ENCODE peak calls at places on chromosomes 4 and X, in six cellular contexts. One of them, this sample, is unnamed.

GRCh38 chr4:1534076-1534872 is 128.0 kb upstream of the NKX1-1 start:
- DNase-seq in astrocyte of the cerebellum: no peak
- DNase-seq in NCI-H1105: no peak
- DNase-seq in H9: no peak
- DNase-seq in fibroblast of lung: no peak
- DNase-seq in NCI-H345: no peak
- DNase-seq in this sample: no peak

GRCh38 chrX:63513825-63514574 is 162.9 kb upstream of the SPIN4 start:
- DNase-seq in NCI-H1105: no peak
- DNase-seq in astrocyte of the cerebellum: peak
- DNase-seq in fibroblast of lung: peak
- DNase-seq in H9: no peak
- DNase-seq in NCI-H345: no peak
- DNase-seq in this sample: no peak

GRCh38 chrX:17854521-17854920 is 6.6 kb downstream of the RAI2 start:
- DNase-seq in astrocyte of the cerebellum: no peak
- DNase-seq in H9: no peak
- DNase-seq in fibroblast of lung: no peak
- DNase-seq in NCI-H1105: no peak
- DNase-seq in NCI-H345: no peak
- DNase-seq in this sample: no peak

GRCh38 chr4:128275351-128275750 is 12.3 kb downstream of the PGRMC2 start:
- DNase-seq in astrocyte of the cerebellum: no peak
- DNase-seq in NCI-H1105: no peak
- DNase-seq in H9: no peak
- DNase-seq in NCI-H345: no peak
- DNase-seq in fibroblast of lung: no peak
- DNase-seq in this sample: peak

GRCh38 chr4:3699678-3700077 is 66.5 kb upstream of the ADRA2C start:
- DNase-seq in NCI-H1105: no peak
- DNase-seq in astrocyte of the cerebellum: no peak
- DNase-seq in H9: no peak
- DNase-seq in NCI-H345: no peak
- DNase-seq in fibroblast of lung: no peak
- DNase-seq in this sample: no peak

GRCh38 chr4:1196421-1197183 is 24.2 kb upstream of the SPON2 start:
- DNase-seq in H9: no peak
- DNase-seq in fibroblast of lung: no peak
- DNase-seq in NCI-H345: no peak
- DNase-seq in NCI-H1105: no peak
- DNase-seq in astrocyte of the cerebellum: no peak
- DNase-seq in this sample: no peak

GRCh38 chrX:134600714-134601113 is 57.6 kb downstream of the PLAC1 start:
- DNase-seq in fibroblast of lung: peak
- DNase-seq in astrocyte of the cerebellum: peak
- DNase-seq in NCI-H1105: no peak
- DNase-seq in NCI-H345: no peak
- DNase-seq in H9: no peak
- DNase-seq in this sample: peak

GRCh38 chr4:184668511-184669114 is 19.1 kb downstream of the PRIMPOL start:
- DNase-seq in NCI-H345: no peak
- DNase-seq in astrocyte of the cerebellum: no peak
- DNase-seq in fibroblast of lung: no peak
- DNase-seq in H9: no peak
- DNase-seq in NCI-H1105: no peak
- DNase-seq in this sample: no peak

GRCh38 chr4:17785858-17786257 is 4.4 kb upstream of the FAM184B start:
- DNase-seq in NCI-H1105: no peak
- DNase-seq in astrocyte of the cerebellum: no peak
- DNase-seq in NCI-H345: no peak
- DNase-seq in fibroblast of lung: no peak
- DNase-seq in H9: no peak
- DNase-seq in this sample: no peak

GRCh38 chr4:2823301-2823670 is 20.4 kb upstream of the ADD1 start:
- DNase-seq in fibroblast of lung: no peak
- DNase-seq in astrocyte of the cerebellum: no peak
- DNase-seq in NCI-H345: no peak
- DNase-seq in NCI-H1105: no peak
- DNase-seq in H9: no peak
- DNase-seq in this sample: no peak

GRCh38 chr4:171130126-171130801 is 682.9 kb upstream of the GALNTL6 start:
- DNase-seq in astrocyte of the cerebellum: no peak
- DNase-seq in H9: no peak
- DNase-seq in fibroblast of lung: no peak
- DNase-seq in NCI-H1105: no peak
- DNase-seq in NCI-H345: no peak
- DNase-seq in this sample: peak

GRCh38 chr4:97911236-97911906 is 231.9 kb downstream of the STPG2 start:
- DNase-seq in H9: peak
- DNase-seq in astrocyte of the cerebellum: no peak
- DNase-seq in fibroblast of lung: no peak
- DNase-seq in NCI-H345: no peak
- DNase-seq in NCI-H1105: no peak
- DNase-seq in this sample: no peak

GRCh38 chrX:10120828-10121227 is 35.9 kb upstream of the CLCN4 start:
- DNase-seq in NCI-H1105: no peak
- DNase-seq in astrocyte of the cerebellum: no peak
- DNase-seq in NCI-H345: no peak
- DNase-seq in H9: no peak
- DNase-seq in fibroblast of lung: no peak
- DNase-seq in this sample: no peak

GRCh38 chrX:74234829-74235228 is 69.2 kb upstream of the ZCCHC13 start:
- DNase-seq in NCI-H345: no peak
- DNase-seq in NCI-H1105: no peak
- DNase-seq in astrocyte of the cerebellum: no peak
- DNase-seq in fibroblast of lung: no peak
- DNase-seq in H9: no peak
- DNase-seq in this sample: no peak

GRCh38 chr4:8817813-8818062 is 53.9 kb downstream of the HMX1 start:
- DNase-seq in NCI-H345: no peak
- DNase-seq in astrocyte of the cerebellum: no peak
- DNase-seq in H9: no peak
- DNase-seq in fibroblast of lung: no peak
- DNase-seq in NCI-H1105: no peak
- DNase-seq in this sample: no peak